ENCODE peak calls at places on chromosomes 6 and 20, in ten cellular contexts. One of them, this sample, is unnamed.
A peak's percentile ranks its signal among the peaks of the same experiment; 100 is the strongest.

GRCh38 chr6:112428477-112428876 is 81.3 kb downstream of the RFPL4B start:
- DNase-seq in kidney tubule cell: no peak
- DNase-seq in nephron progenitor cell: no peak
- DNase-seq in kidney: no peak
- DNase-seq in stimulated activated CD4-positive, alpha-beta T cell treated with anti-CD3 and anti-CD28 coated beads, Interleukin-4, amount 100 ng/mL, for 48 hours: no peak
- DNase-seq in iris pigment epithelial cell: no peak
- DNase-seq in substantia nigra: no peak
- DNase-seq in WTC11: no peak
- DNase-seq in heart left ventricle: no peak
- DNase-seq in NCI-H226: no peak
- DNase-seq in this sample: no peak

GRCh38 chr6:74467533-74468215 is 738.2 kb downstream of the COL12A1 start:
- DNase-seq in stimulated activated CD4-positive, alpha-beta T cell treated with anti-CD3 and anti-CD28 coated beads, Interleukin-4, amount 100 ng/mL, for 48 hours: no peak
- DNase-seq in kidney tubule cell: no peak
- DNase-seq in nephron progenitor cell: no peak
- DNase-seq in NCI-H226: no peak
- DNase-seq in heart left ventricle: no peak
- DNase-seq in substantia nigra: no peak
- DNase-seq in WTC11: no peak
- DNase-seq in kidney: no peak
- DNase-seq in iris pigment epithelial cell: peak; percentile 19
- DNase-seq in this sample: no peak

GRCh38 chr6:166448432-166448831 is 65.7 kb upstream of the MPC1 start:
- DNase-seq in stimulated activated CD4-positive, alpha-beta T cell treated with anti-CD3 and anti-CD28 coated beads, Interleukin-4, amount 100 ng/mL, for 48 hours: no peak
- DNase-seq in heart left ventricle: no peak
- DNase-seq in substantia nigra: no peak
- DNase-seq in nephron progenitor cell: no peak
- DNase-seq in WTC11: no peak
- DNase-seq in kidney: peak; percentile 48
- DNase-seq in iris pigment epithelial cell: no peak
- DNase-seq in kidney tubule cell: no peak
- DNase-seq in NCI-H226: no peak
- DNase-seq in this sample: no peak

GRCh38 chr6:34791164-34791841 is 580 bp upstream of the BLTP3A start:
- DNase-seq in substantia nigra: peak; percentile 56
- DNase-seq in nephron progenitor cell: peak; percentile 51
- DNase-seq in WTC11: peak; percentile 63
- DNase-seq in iris pigment epithelial cell: no peak
- DNase-seq in NCI-H226: no peak
- DNase-seq in stimulated activated CD4-positive, alpha-beta T cell treated with anti-CD3 and anti-CD28 coated beads, Interleukin-4, amount 100 ng/mL, for 48 hours: peak; percentile 22
- DNase-seq in kidney tubule cell: peak; percentile 45
- DNase-seq in kidney: peak; percentile 78
- DNase-seq in heart left ventricle: peak; percentile 81
- DNase-seq in this sample: no peak

GRCh38 chr6:100479180-100480035 is 14.7 kb upstream of the SIM1 start:
- DNase-seq in nephron progenitor cell: no peak
- DNase-seq in WTC11: no peak
- DNase-seq in kidney tubule cell: peak; percentile 46
- DNase-seq in stimulated activated CD4-positive, alpha-beta T cell treated with anti-CD3 and anti-CD28 coated beads, Interleukin-4, amount 100 ng/mL, for 48 hours: no peak
- DNase-seq in heart left ventricle: no peak
- DNase-seq in substantia nigra: no peak
- DNase-seq in kidney: no peak
- DNase-seq in NCI-H226: no peak
- DNase-seq in iris pigment epithelial cell: peak; percentile 43
- DNase-seq in this sample: peak; percentile 67

GRCh38 chr6:151647871-151648639 is 154.2 kb downstream of the CCDC170 start:
- DNase-seq in stimulated activated CD4-positive, alpha-beta T cell treated with anti-CD3 and anti-CD28 coated beads, Interleukin-4, amount 100 ng/mL, for 48 hours: peak; percentile 9
- DNase-seq in kidney tubule cell: no peak
- DNase-seq in substantia nigra: no peak
- DNase-seq in NCI-H226: peak; percentile 13
- DNase-seq in nephron progenitor cell: peak; percentile 56
- DNase-seq in iris pigment epithelial cell: peak; percentile 12
- DNase-seq in heart left ventricle: no peak
- DNase-seq in kidney: no peak
- DNase-seq in WTC11: peak; percentile 89
- DNase-seq in this sample: peak; percentile 24

GRCh38 chr6:37137201-37137880 is 32.6 kb upstream of the PIM1 start:
- DNase-seq in stimulated activated CD4-positive, alpha-beta T cell treated with anti-CD3 and anti-CD28 coated beads, Interleukin-4, amount 100 ng/mL, for 48 hours: peak; percentile 51
- DNase-seq in WTC11: peak; percentile 49
- DNase-seq in nephron progenitor cell: peak; percentile 71
- DNase-seq in kidney: no peak
- DNase-seq in NCI-H226: peak; percentile 99
- DNase-seq in kidney tubule cell: peak; percentile 100
- DNase-seq in iris pigment epithelial cell: peak; percentile 100
- DNase-seq in heart left ventricle: no peak
- DNase-seq in substantia nigra: no peak
- DNase-seq in this sample: no peak

GRCh38 chr6:138865480-138866101 is 69.7 kb downstream of the ECT2L start:
- DNase-seq in kidney tubule cell: no peak
- DNase-seq in nephron progenitor cell: no peak
- DNase-seq in substantia nigra: no peak
- DNase-seq in stimulated activated CD4-positive, alpha-beta T cell treated with anti-CD3 and anti-CD28 coated beads, Interleukin-4, amount 100 ng/mL, for 48 hours: no peak
- DNase-seq in iris pigment epithelial cell: no peak
- DNase-seq in heart left ventricle: no peak
- DNase-seq in WTC11: no peak
- DNase-seq in kidney: no peak
- DNase-seq in NCI-H226: no peak
- DNase-seq in this sample: no peak

GRCh38 chr6:44650947-44651346 is 263.4 kb downstream of the CDC5L start:
- DNase-seq in kidney tubule cell: peak; percentile 83
- DNase-seq in heart left ventricle: no peak
- DNase-seq in NCI-H226: peak; percentile 67
- DNase-seq in stimulated activated CD4-positive, alpha-beta T cell treated with anti-CD3 and anti-CD28 coated beads, Interleukin-4, amount 100 ng/mL, for 48 hours: no peak
- DNase-seq in WTC11: no peak
- DNase-seq in kidney: no peak
- DNase-seq in substantia nigra: no peak
- DNase-seq in iris pigment epithelial cell: peak; percentile 51
- DNase-seq in nephron progenitor cell: no peak
- DNase-seq in this sample: no peak

GRCh38 chr20:59604770-59605665 is 678 bp downstream of the PHACTR3 start:
- DNase-seq in heart left ventricle: no peak
- DNase-seq in WTC11: peak; percentile 50
- DNase-seq in kidney tubule cell: peak; percentile 15
- DNase-seq in iris pigment epithelial cell: no peak
- DNase-seq in substantia nigra: no peak
- DNase-seq in kidney: peak; percentile 59
- DNase-seq in nephron progenitor cell: peak; percentile 56
- DNase-seq in stimulated activated CD4-positive, alpha-beta T cell treated with anti-CD3 and anti-CD28 coated beads, Interleukin-4, amount 100 ng/mL, for 48 hours: no peak
- DNase-seq in NCI-H226: no peak
- DNase-seq in this sample: no peak

GRCh38 chr6:161959072-161959471 is 685.2 kb upstream of the AGPAT4 start:
- DNase-seq in substantia nigra: no peak
- DNase-seq in nephron progenitor cell: no peak
- DNase-seq in stimulated activated CD4-positive, alpha-beta T cell treated with anti-CD3 and anti-CD28 coated beads, Interleukin-4, amount 100 ng/mL, for 48 hours: no peak
- DNase-seq in NCI-H226: no peak
- DNase-seq in WTC11: no peak
- DNase-seq in heart left ventricle: no peak
- DNase-seq in iris pigment epithelial cell: no peak
- DNase-seq in kidney: no peak
- DNase-seq in kidney tubule cell: no peak
- DNase-seq in this sample: no peak

GRCh38 chr6:95091823-95092436 is 485.4 kb upstream of the MANEA start:
- DNase-seq in kidney: no peak
- DNase-seq in heart left ventricle: no peak
- DNase-seq in nephron progenitor cell: no peak
- DNase-seq in iris pigment epithelial cell: peak; percentile 72
- DNase-seq in stimulated activated CD4-positive, alpha-beta T cell treated with anti-CD3 and anti-CD28 coated beads, Interleukin-4, amount 100 ng/mL, for 48 hours: no peak
- DNase-seq in substantia nigra: no peak
- DNase-seq in NCI-H226: no peak
- DNase-seq in kidney tubule cell: peak; percentile 67
- DNase-seq in WTC11: no peak
- DNase-seq in this sample: peak; percentile 48

GRCh38 chr20:17782768-17783167 is 83.0 kb downstream of the BANF2 start:
- DNase-seq in NCI-H226: no peak
- DNase-seq in kidney: no peak
- DNase-seq in substantia nigra: no peak
- DNase-seq in iris pigment epithelial cell: no peak
- DNase-seq in WTC11: no peak
- DNase-seq in kidney tubule cell: no peak
- DNase-seq in heart left ventricle: no peak
- DNase-seq in stimulated activated CD4-positive, alpha-beta T cell treated with anti-CD3 and anti-CD28 coated beads, Interleukin-4, amount 100 ng/mL, for 48 hours: no peak
- DNase-seq in nephron progenitor cell: no peak
- DNase-seq in this sample: no peak

GRCh38 chr6:3740551-3741476 is 10.7 kb downstream of the PXDC1 start:
- DNase-seq in nephron progenitor cell: no peak
- DNase-seq in stimulated activated CD4-positive, alpha-beta T cell treated with anti-CD3 and anti-CD28 coated beads, Interleukin-4, amount 100 ng/mL, for 48 hours: no peak
- DNase-seq in kidney tubule cell: no peak
- DNase-seq in WTC11: no peak
- DNase-seq in NCI-H226: no peak
- DNase-seq in heart left ventricle: no peak
- DNase-seq in substantia nigra: no peak
- DNase-seq in kidney: peak; percentile 45
- DNase-seq in iris pigment epithelial cell: no peak
- DNase-seq in this sample: no peak

GRCh38 chr6:43242908-43243648 is at the start of gene TTBK1:
- DNase-seq in heart left ventricle: no peak
- DNase-seq in kidney tubule cell: no peak
- DNase-seq in kidney: no peak
- DNase-seq in nephron progenitor cell: peak; percentile 61
- DNase-seq in WTC11: peak; percentile 51
- DNase-seq in substantia nigra: no peak
- DNase-seq in stimulated activated CD4-positive, alpha-beta T cell treated with anti-CD3 and anti-CD28 coated beads, Interleukin-4, amount 100 ng/mL, for 48 hours: peak; percentile 36
- DNase-seq in NCI-H226: no peak
- DNase-seq in iris pigment epithelial cell: no peak
- DNase-seq in this sample: no peak

GRCh38 chr6:157514659-157515496 is 133.9 kb downstream of the ZDHHC14 start:
- DNase-seq in WTC11: no peak
- DNase-seq in substantia nigra: no peak
- DNase-seq in kidney tubule cell: peak; percentile 88
- DNase-seq in iris pigment epithelial cell: peak; percentile 74
- DNase-seq in NCI-H226: peak; percentile 86
- DNase-seq in heart left ventricle: no peak
- DNase-seq in nephron progenitor cell: no peak
- DNase-seq in stimulated activated CD4-positive, alpha-beta T cell treated with anti-CD3 and anti-CD28 coated beads, Interleukin-4, amount 100 ng/mL, for 48 hours: no peak
- DNase-seq in kidney: no peak
- DNase-seq in this sample: peak; percentile 78

GRCh38 chr6:451847-452246 is 60.3 kb downstream of the IRF4 start:
- DNase-seq in kidney tubule cell: no peak
- DNase-seq in WTC11: no peak
- DNase-seq in substantia nigra: no peak
- DNase-seq in kidney: peak; percentile 37
- DNase-seq in heart left ventricle: no peak
- DNase-seq in nephron progenitor cell: no peak
- DNase-seq in NCI-H226: no peak
- DNase-seq in stimulated activated CD4-positive, alpha-beta T cell treated with anti-CD3 and anti-CD28 coated beads, Interleukin-4, amount 100 ng/mL, for 48 hours: no peak
- DNase-seq in iris pigment epithelial cell: no peak
- DNase-seq in this sample: no peak

GRCh38 chr6:30009113-30009512 is 52.0 kb upstream of the POLR1H start:
- DNase-seq in kidney: no peak
- DNase-seq in WTC11: no peak
- DNase-seq in stimulated activated CD4-positive, alpha-beta T cell treated with anti-CD3 and anti-CD28 coated beads, Interleukin-4, amount 100 ng/mL, for 48 hours: no peak
- DNase-seq in heart left ventricle: no peak
- DNase-seq in iris pigment epithelial cell: no peak
- DNase-seq in nephron progenitor cell: no peak
- DNase-seq in kidney tubule cell: no peak
- DNase-seq in NCI-H226: no peak
- DNase-seq in substantia nigra: no peak
- DNase-seq in this sample: no peak

GRCh38 chr20:48697845-48698491 is 129.8 kb downstream of the PREX1 start:
- DNase-seq in heart left ventricle: peak; percentile 87
- DNase-seq in kidney: peak; percentile 97
- DNase-seq in substantia nigra: no peak
- DNase-seq in NCI-H226: peak; percentile 87
- DNase-seq in WTC11: no peak
- DNase-seq in kidney tubule cell: peak; percentile 85
- DNase-seq in iris pigment epithelial cell: peak; percentile 81
- DNase-seq in stimulated activated CD4-positive, alpha-beta T cell treated with anti-CD3 and anti-CD28 coated beads, Interleukin-4, amount 100 ng/mL, for 48 hours: no peak
- DNase-seq in nephron progenitor cell: no peak
- DNase-seq in this sample: no peak

GRCh38 chr6:14883921-14884320 is 361.9 kb upstream of the JARID2 start:
- DNase-seq in stimulated activated CD4-positive, alpha-beta T cell treated with anti-CD3 and anti-CD28 coated beads, Interleukin-4, amount 100 ng/mL, for 48 hours: no peak
- DNase-seq in iris pigment epithelial cell: peak; percentile 21
- DNase-seq in kidney: no peak
- DNase-seq in substantia nigra: no peak
- DNase-seq in NCI-H226: no peak
- DNase-seq in nephron progenitor cell: peak; percentile 54
- DNase-seq in heart left ventricle: no peak
- DNase-seq in WTC11: no peak
- DNase-seq in kidney tubule cell: no peak
- DNase-seq in this sample: peak; percentile 52

GRCh38 chr6:159522877-159523547 is 170.0 kb downstream of the SOD2 start:
- DNase-seq in heart left ventricle: no peak
- DNase-seq in NCI-H226: no peak
- DNase-seq in kidney tubule cell: no peak
- DNase-seq in iris pigment epithelial cell: no peak
- DNase-seq in stimulated activated CD4-positive, alpha-beta T cell treated with anti-CD3 and anti-CD28 coated beads, Interleukin-4, amount 100 ng/mL, for 48 hours: no peak
- DNase-seq in nephron progenitor cell: no peak
- DNase-seq in substantia nigra: no peak
- DNase-seq in WTC11: no peak
- DNase-seq in kidney: no peak
- DNase-seq in this sample: no peak

GRCh38 chr20:41905186-41905585 is 287.0 kb upstream of the CHD6 start:
- DNase-seq in WTC11: no peak
- DNase-seq in kidney tubule cell: no peak
- DNase-seq in iris pigment epithelial cell: no peak
- DNase-seq in heart left ventricle: no peak
- DNase-seq in kidney: no peak
- DNase-seq in substantia nigra: no peak
- DNase-seq in NCI-H226: no peak
- DNase-seq in stimulated activated CD4-positive, alpha-beta T cell treated with anti-CD3 and anti-CD28 coated beads, Interleukin-4, amount 100 ng/mL, for 48 hours: no peak
- DNase-seq in nephron progenitor cell: no peak
- DNase-seq in this sample: no peak

GRCh38 chr6:150767585-150768164 is 97.8 kb upstream of the MTHFD1L start:
- DNase-seq in kidney tubule cell: peak; percentile 78
- DNase-seq in WTC11: peak; percentile 21
- DNase-seq in nephron progenitor cell: peak; percentile 29
- DNase-seq in stimulated activated CD4-positive, alpha-beta T cell treated with anti-CD3 and anti-CD28 coated beads, Interleukin-4, amount 100 ng/mL, for 48 hours: no peak
- DNase-seq in kidney: no peak
- DNase-seq in heart left ventricle: no peak
- DNase-seq in substantia nigra: no peak
- DNase-seq in NCI-H226: no peak
- DNase-seq in iris pigment epithelial cell: peak; percentile 37
- DNase-seq in this sample: peak; percentile 81

GRCh38 chr20:44643596-44644383 is 7.7 kb downstream of the ADA start:
- DNase-seq in iris pigment epithelial cell: peak; percentile 90
- DNase-seq in stimulated activated CD4-positive, alpha-beta T cell treated with anti-CD3 and anti-CD28 coated beads, Interleukin-4, amount 100 ng/mL, for 48 hours: peak; percentile 16
- DNase-seq in kidney: peak; percentile 87
- DNase-seq in kidney tubule cell: peak; percentile 87
- DNase-seq in heart left ventricle: peak; percentile 85
- DNase-seq in NCI-H226: peak; percentile 97
- DNase-seq in substantia nigra: no peak
- DNase-seq in nephron progenitor cell: peak; percentile 50
- DNase-seq in WTC11: peak; percentile 45
- DNase-seq in this sample: peak; percentile 59

GRCh38 chr6:139825935-139826374 is 451.5 kb upstream of the CITED2 start:
- DNase-seq in stimulated activated CD4-positive, alpha-beta T cell treated with anti-CD3 and anti-CD28 coated beads, Interleukin-4, amount 100 ng/mL, for 48 hours: no peak
- DNase-seq in kidney: no peak
- DNase-seq in NCI-H226: no peak
- DNase-seq in heart left ventricle: no peak
- DNase-seq in nephron progenitor cell: no peak
- DNase-seq in substantia nigra: no peak
- DNase-seq in iris pigment epithelial cell: no peak
- DNase-seq in WTC11: no peak
- DNase-seq in kidney tubule cell: no peak
- DNase-seq in this sample: no peak

GRCh38 chr20:31595654-31596411 is 9.3 kb upstream of the ID1 start:
- DNase-seq in nephron progenitor cell: peak; percentile 60
- DNase-seq in kidney tubule cell: peak; percentile 77
- DNase-seq in substantia nigra: no peak
- DNase-seq in WTC11: peak; percentile 75
- DNase-seq in iris pigment epithelial cell: peak; percentile 73
- DNase-seq in NCI-H226: peak; percentile 18
- DNase-seq in stimulated activated CD4-positive, alpha-beta T cell treated with anti-CD3 and anti-CD28 coated beads, Interleukin-4, amount 100 ng/mL, for 48 hours: no peak
- DNase-seq in kidney: peak; percentile 93
- DNase-seq in heart left ventricle: peak; percentile 91
- DNase-seq in this sample: peak; percentile 38

GRCh38 chr6:136889271-136890193 is 32.6 kb upstream of the SLC35D3 start:
- DNase-seq in iris pigment epithelial cell: no peak
- DNase-seq in nephron progenitor cell: no peak
- DNase-seq in kidney: no peak
- DNase-seq in kidney tubule cell: no peak
- DNase-seq in stimulated activated CD4-positive, alpha-beta T cell treated with anti-CD3 and anti-CD28 coated beads, Interleukin-4, amount 100 ng/mL, for 48 hours: no peak
- DNase-seq in substantia nigra: no peak
- DNase-seq in NCI-H226: no peak
- DNase-seq in WTC11: no peak
- DNase-seq in heart left ventricle: no peak
- DNase-seq in this sample: peak; percentile 52

GRCh38 chr6:150435832-150436231 is 67.0 kb downstream of the IYD start:
- DNase-seq in stimulated activated CD4-positive, alpha-beta T cell treated with anti-CD3 and anti-CD28 coated beads, Interleukin-4, amount 100 ng/mL, for 48 hours: no peak
- DNase-seq in heart left ventricle: no peak
- DNase-seq in NCI-H226: no peak
- DNase-seq in substantia nigra: no peak
- DNase-seq in kidney tubule cell: peak; percentile 67
- DNase-seq in WTC11: no peak
- DNase-seq in kidney: no peak
- DNase-seq in iris pigment epithelial cell: no peak
- DNase-seq in nephron progenitor cell: no peak
- DNase-seq in this sample: peak; percentile 7